ENCODE peak calls at places on chromosomes 6 and 20, in four cellular contexts. T is breast epithelium; L is pancreas; K is CD8-positive, alpha-beta T cell. P is an unnamed sample. For H3K36me3, the result is how much of the 10 kb centered on the place peaks cover.

GRCh38 chr6:35505985-35506384 is 6.7 kb downstream of the TULP1 start:
- DNase-seq in T (no peak), L (no peak), K (no peak), P (no peak)

GRCh38 chr6:140571139-140571538 is 1196.7 kb upstream of the CITED2 start:
- DNase-seq in T (no peak), L (no peak), K (no peak), P (no peak)

GRCh38 chr6:44642870-44643522 is 255.5 kb downstream of the CDC5L start:
- DNase-seq in T (no peak), L (no peak), K (no peak), P (no peak)

GRCh38 chr6:24743265-24743943 is 24.4 kb upstream of the C6orf62 start:
- DNase-seq in T (no peak), L (no peak), K (no peak), P (no peak)

GRCh38 chr6:73227606-73228255 is 2.4 kb upstream of the KHDC1L start:
- DNase-seq in T (no peak), L (no peak), K (no peak), P (no peak)

GRCh38 chr20:50283922-50284810 is 93.5 kb downstream of the CEBPB start:
- DNase-seq in T (peak), L (no peak), K (no peak), P (peak)

GRCh38 chr20:34861386-34862084 is 11.1 kb downstream of the GGT7 start:
- DNase-seq in T (peak), L (peak), K (no peak), P (peak)

GRCh38 chr6:168715643-168716481 is 274.9 kb downstream of the SMOC2 start:
- DNase-seq in T (no peak), L (no peak), K (no peak), P (no peak)

GRCh38 chr20:25738198-25738597 is 41.5 kb upstream of the ZNF337 start:
- DNase-seq in T (no peak), L (no peak), K (no peak), P (no peak)

GRCh38 chr6:114569643-114570042 is 226.8 kb upstream of the HS3ST5 start:
- DNase-seq in T (no peak), L (no peak), K (no peak), P (no peak)

GRCh38 chr6:155530219-155530834 is 74.7 kb upstream of the NOX3 start:
- DNase-seq in T (no peak), L (no peak), K (no peak), P (no peak)

GRCh38 chr20:38275815-38276550 is 15.4 kb upstream of the KIAA1755 start:
- DNase-seq in T (no peak), L (no peak), K (no peak), P (no peak)

GRCh38 chr6:157143885-157144795 is 179.2 kb downstream of the TMEM242 start:
- DNase-seq in T (no peak), L (no peak), K (no peak), P (no peak)

GRCh38 chr6:168158280-168158979 is 79.4 kb upstream of the FRMD1 start:
- DNase-seq in T (peak), L (no peak), K (no peak), P (no peak)

GRCh38 chr20:62685781-62686555 is 22.7 kb upstream of the NTSR1 start:
- DNase-seq in T (no peak), L (no peak), K (no peak), P (peak)

GRCh38 chr6:157981395-157982296 is at the start of gene SYNJ2:
- DNase-seq in T (peak), L (peak), K (peak), P (peak)

GRCh38 chr6:111593516-111593824 is 12.2 kb downstream of the TRAF3IP2 start:
- DNase-seq in T (no peak), L (no peak), K (no peak), P (no peak)

GRCh38 chr6:111592726-111593515 is 12.8 kb downstream of the TRAF3IP2 start:
- DNase-seq in T (no peak), L (no peak), K (no peak), P (no peak)

GRCh38 chr6:111591901-111592461 is 13.7 kb downstream of the TRAF3IP2 start:
- DNase-seq in T (no peak), L (no peak), K (no peak), P (no peak)

GRCh38 chr6:111590209-111590955 is 15.3 kb downstream of the TRAF3IP2 start:
- DNase-seq in T (no peak), L (no peak), K (no peak), P (no peak)

DNA sequence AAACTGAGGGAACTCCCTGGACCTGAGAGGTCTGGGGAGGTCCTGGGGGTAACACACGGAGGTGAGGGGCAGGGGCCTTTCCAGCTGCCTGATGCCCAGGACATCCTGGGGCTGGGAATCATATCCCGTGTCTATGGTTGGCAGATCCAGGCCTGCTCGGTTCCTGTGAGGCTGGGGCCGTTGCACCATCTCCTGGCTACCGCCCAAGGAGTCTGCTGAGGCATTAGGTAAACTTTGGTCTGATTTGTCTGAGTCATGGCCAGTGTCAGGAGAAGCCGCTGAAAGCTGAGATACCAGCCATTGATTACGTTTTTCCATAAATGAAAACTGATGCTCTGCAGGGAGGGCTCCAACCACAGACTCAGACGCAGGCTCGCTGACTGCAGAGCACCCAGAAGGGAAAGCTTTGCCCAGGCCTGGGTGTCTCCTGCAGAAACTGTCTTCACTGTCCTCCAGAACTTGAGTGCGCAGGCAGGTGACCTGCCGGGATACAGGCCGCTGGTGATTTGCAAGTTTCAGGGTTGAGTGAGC is 14.2 kb downstream of the TRAF3IP2 start:
- DNase-seq in T (peak), L (peak), K (no peak), P (peak)
- H3K27ac ChIP-seq in T (peak), L (peak), K (no peak), P (peak)

DNA sequence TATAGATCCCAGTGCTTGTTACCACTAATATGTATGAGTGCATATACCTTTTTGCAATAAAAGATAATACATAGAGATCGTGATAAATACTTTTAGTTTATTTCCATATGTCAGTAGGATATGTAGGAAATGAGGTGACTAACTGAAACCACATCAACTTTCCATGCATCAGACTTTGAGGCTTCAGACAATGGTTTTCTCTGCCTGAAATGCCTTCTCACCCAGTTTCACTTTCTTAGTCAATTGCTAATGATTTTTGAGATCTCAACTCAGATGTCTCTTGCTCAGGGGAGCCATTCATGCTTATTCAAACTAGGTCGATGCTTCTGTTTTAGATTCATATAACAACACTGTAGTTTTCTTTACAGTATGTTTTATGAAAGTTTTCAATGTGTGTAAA is 626.6 kb upstream of the ADGRB3 start:
- DNase-seq in T (no peak), L (no peak), K (no peak), P (no peak)
- H3K4me3 ChIP-seq in T (no peak), L (no peak), K (no peak), P (no peak)

GRCh38 chr6:149468179-149468578 is 16.6 kb downstream of the ZC3H12D start:
- DNase-seq in T (no peak), L (no peak), K (no peak), P (no peak)

GRCh38 chr6:149461670-149462069 is 23.1 kb downstream of the ZC3H12D start:
- DNase-seq in T (no peak), L (no peak), K (no peak), P (no peak)

GRCh38 chr6:149467265-149467664 is 17.5 kb downstream of the ZC3H12D start:
- DNase-seq in T (no peak), L (no peak), K (no peak), P (no peak)

GRCh38 chr6:149463781-149464180 is 21.0 kb downstream of the ZC3H12D start:
- DNase-seq in T (no peak), L (no peak), K (no peak), P (no peak)

GRCh38 chr6:149464411-149464810 is 20.4 kb downstream of the ZC3H12D start:
- DNase-seq in T (no peak), L (no peak), K (no peak), P (no peak)
- H3K36me3 ChIP-seq in T (under half), L (under half), K (under half), P (under half)

DNA sequence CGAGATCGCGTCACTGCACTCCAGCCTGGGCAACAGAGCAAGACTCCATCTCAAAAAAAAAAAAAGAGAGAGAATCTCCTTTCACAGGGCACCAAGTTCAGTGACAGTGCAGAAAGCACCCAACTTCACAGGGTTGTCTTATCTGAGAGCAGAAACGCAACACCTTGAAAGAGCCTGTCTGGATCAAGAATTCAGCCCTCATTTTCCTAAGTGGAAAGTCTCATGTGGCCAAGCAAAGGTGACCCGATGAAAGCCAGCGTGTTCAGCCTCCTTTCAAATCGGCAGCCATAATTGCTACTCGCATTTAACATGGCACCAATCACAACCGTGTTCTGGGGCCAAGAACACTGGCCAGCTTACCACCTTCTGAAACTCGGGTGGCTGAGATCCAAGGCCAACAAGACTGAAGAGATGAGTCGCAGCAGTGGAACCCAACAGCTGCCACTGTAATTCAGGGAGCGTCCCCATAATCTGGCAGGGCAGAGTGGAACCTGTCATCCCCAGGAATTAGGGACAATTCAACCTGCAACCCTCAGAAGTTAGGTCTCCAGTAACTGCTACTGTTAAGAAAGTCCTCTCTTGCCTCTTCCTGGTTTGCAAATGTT is 536.7 kb upstream of the JARID2 start:
- DNase-seq in T (no peak), L (no peak), K (no peak), P (no peak)
- H3K27ac ChIP-seq in T (no peak), L (no peak), K (no peak), P (no peak)

GRCh38 chr20:17498181-17498580 is 33.0 kb downstream of the BFSP1 start:
- DNase-seq in T (no peak), L (no peak), K (no peak), P (no peak)

GRCh38 chr20:17498641-17499040 is 32.5 kb downstream of the BFSP1 start:
- DNase-seq in T (no peak), L (no peak), K (no peak), P (no peak)

GRCh38 chr20:17500826-17501225 is 30.4 kb downstream of the BFSP1 start:
- DNase-seq in T (no peak), L (no peak), K (no peak), P (no peak)

GRCh38 chr20:17500271-17500670 is 30.9 kb downstream of the BFSP1 start:
- DNase-seq in T (no peak), L (no peak), K (no peak), P (no peak)

GRCh38 chr20:17499041-17499440 is 32.1 kb downstream of the BFSP1 start:
- DNase-seq in T (no peak), L (no peak), K (no peak), P (no peak)
- H3K4me3 ChIP-seq in T (no peak), L (no peak), K (no peak), P (no peak)

DNA sequence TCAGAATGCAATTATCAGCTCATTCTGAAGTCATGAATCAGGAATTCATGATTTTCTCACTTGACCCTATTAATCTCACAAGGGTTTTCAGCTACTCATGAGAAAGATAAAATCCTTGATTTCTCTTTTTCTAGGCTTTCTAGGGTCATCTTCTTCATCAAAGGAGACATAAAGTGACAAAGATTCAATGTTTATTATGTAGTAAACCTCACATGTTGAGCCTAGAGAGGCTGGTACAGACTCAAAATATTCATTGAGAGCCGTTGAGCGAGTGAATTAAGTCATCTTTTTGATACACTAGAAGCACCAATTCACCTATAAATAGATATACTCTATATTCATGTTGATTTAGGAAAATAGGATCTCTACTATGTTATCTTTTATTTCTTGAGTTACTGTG is 104.8 kb upstream of the TRAF3IP2 start:
- DNase-seq in T (no peak), L (no peak), K (no peak), P (no peak)
- H3K36me3 ChIP-seq in T (under half), L (under half), K (under half), P (under half)

P was measured in upper lobe of right lung.